ENCODE peak calls at places on chromosomes 4 and X, in four cellular contexts. O is left ventricle myocardium inferior, E is mucosa of descending colon, I is transverse colon. S is an unnamed sample. For H3K4me1, the result is how much of the 10 kb centered on the place peaks cover.

GRCh38 chr4:120688791-120689190 is 233.7 kb downstream of the PRDM5 start:
- DNase-seq in I (no peak), E (no peak), O (no peak), S (no peak)

GRCh38 chrX:136710324-136710951 is 62.5 kb downstream of the CD40LG start:
- DNase-seq in I (no peak), E (no peak), O (no peak), S (no peak)

GRCh38 chr4:55397521-55398321 is 2.0 kb downstream of the TMEM165 start:
- DNase-seq in O (no peak), E (no peak), I (no peak), S (no peak)

GRCh38 chrX:19627081-19627480 is 111.8 kb upstream of the MAP3K15 start:
- DNase-seq in I (no peak), E (no peak), O (peak), S (no peak)

GRCh38 chr4:141027421-141027820 is 105.8 kb downstream of the RNF150 start:
- DNase-seq in E (no peak), O (no peak), I (no peak), S (no peak)

GRCh38 chr4:141387299-141387698 is 166.6 kb downstream of the ZNF330 start:
- DNase-seq in I (no peak), E (no peak), O (no peak), S (no peak)

GRCh38 chrX:65601530-65602281 is 65.7 kb upstream of the MSN start:
- DNase-seq in I (peak), O (peak), E (peak), S (peak)

GRCh38 chr4:5979981-5980380 is 38.2 kb downstream of the C4orf50 start:
- DNase-seq in O (no peak), I (no peak), E (no peak), S (peak)

GRCh38 chrX:24241822-24242648 is 71.8 kb downstream of the SUPT20HL2 start:
- DNase-seq in I (no peak), O (no peak), E (no peak), S (no peak)

GRCh38 chr4:35725131-35725530 is 519.2 kb downstream of the ARAP2 start:
- DNase-seq in I (no peak), O (no peak), E (no peak), S (no peak)

GRCh38 chr4:88604978-88605678 is 12.8 kb downstream of the HERC3 start:
- DNase-seq in I (no peak), O (no peak), E (no peak), S (no peak)

GRCh38 chr4:88597970-88598369 is 5.7 kb downstream of the HERC3 start:
- DNase-seq in E (no peak), O (no peak), I (no peak), S (no peak)

GRCh38 chr4:88599714-88600113 is 7.4 kb downstream of the HERC3 start:
- DNase-seq in E (no peak), O (no peak), I (no peak), S (no peak)

GRCh38 chr4:88599298-88599697 is 7.0 kb downstream of the HERC3 start:
- DNase-seq in E (no peak), I (no peak), O (no peak), S (no peak)
- H3K4me3 ChIP-seq in E (no peak), I (no peak), O (peak), S (peak)

GRCh38 chr4:88600129-88600849 is 8.0 kb downstream of the HERC3 start:
- DNase-seq in O (no peak), I (no peak), E (no peak), S (no peak)
- H3K4me1 ChIP-seq in O (half or more), I (under half), E (under half), S (under half)

DNA sequence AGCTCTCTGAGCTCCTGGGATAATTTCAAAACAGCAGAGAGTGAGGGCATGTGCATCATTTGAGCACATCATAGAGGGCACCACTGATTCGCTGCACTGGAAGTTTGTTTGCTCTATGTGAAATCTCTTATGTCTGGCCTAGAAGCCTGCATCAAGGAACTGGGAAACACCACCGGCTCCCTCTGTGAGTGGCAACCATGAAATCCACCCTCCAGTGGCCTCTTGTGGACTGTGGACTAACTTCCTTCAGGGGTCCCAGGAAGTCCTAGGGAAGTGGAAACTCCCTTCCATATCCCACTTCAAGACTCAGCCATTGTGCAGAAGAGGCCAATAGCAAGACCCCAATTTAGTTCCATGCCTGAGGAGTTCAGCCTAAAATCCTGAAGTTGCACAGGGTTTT is 48.0 kb upstream of the IGFBP7 start:
- DNase-seq in O (no peak), I (no peak), E (peak), S (no peak)
- TF ChIP-seq CTCF in O (peak), I (no peak), E (no peak), S (no peak)

GRCh38 chr4:147734496-147734895 is 2.6 kb downstream of the ARHGAP10 start:
- DNase-seq in I (no peak), E (no peak), O (no peak), S (no peak)
- H3K4me3 ChIP-seq in I (peak), E (no peak), O (peak), S (peak)

DNA sequence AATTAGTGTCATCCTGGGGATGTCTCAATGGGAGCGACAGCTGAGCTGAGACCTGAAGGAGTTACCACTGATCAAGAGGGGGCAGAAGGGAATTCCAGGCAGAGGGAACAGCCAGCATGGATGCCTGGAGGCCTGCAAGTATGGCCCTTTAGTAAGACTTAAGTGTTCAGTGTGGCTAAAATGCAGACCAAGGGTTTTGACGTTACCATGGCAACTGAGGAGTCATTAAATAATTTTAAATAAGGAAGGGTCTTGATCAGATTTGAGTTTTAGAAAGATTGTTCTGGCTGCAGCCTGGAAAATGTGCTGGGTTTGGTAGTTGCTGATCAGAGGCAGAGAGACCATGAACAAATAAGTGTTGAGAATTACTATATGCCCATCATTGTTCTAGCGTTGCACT is 285.5 kb downstream of the USP46 start:
- DNase-seq in O (no peak), I (no peak), E (no peak), S (no peak)
- H3K4me1 ChIP-seq in O (under half), I (under half), E (under half), S (under half)

GRCh38 chrX:11298600-11298999 is 5.4 kb downstream of the AMELX start:
- DNase-seq in I (no peak), O (no peak), E (no peak), S (no peak)
- TF ChIP-seq CTCF in I (no peak), O (no peak), E (no peak), S (no peak)

DNA sequence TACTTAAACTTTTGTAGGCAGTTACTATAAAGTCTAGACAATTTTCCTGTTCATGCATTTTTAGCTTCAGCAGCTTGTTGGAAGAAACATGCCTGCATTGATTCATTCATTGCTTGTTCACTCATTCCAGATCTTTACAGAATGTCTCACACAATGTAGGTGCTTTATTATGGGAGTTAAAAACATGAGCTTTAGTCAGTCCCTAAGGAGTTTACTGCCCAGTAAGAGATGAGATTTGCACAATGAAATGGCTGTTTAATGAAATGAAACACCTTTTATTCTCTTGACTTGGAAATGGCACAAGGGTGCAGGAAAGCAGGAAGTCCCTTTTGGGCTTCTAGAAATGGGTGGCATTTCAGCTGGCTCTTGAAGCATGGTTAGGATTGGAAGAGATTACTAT is 2.9 kb downstream of the NOCT start:
- DNase-seq in I (no peak), O (no peak), E (no peak), S (no peak)
- H3K4me3 ChIP-seq in I (no peak), O (no peak), E (no peak), S (no peak)

S was measured in ascending aorta.